ENCODE peak calls at places on chromosome 10, in eight cellular contexts. V is lower lobe of right lung, Y is A549, K is heart left ventricle, O is astrocyte of the spinal cord, X is thoracic aorta, P is SK-N-SH, M is AG09309. I is an unnamed sample.

GRCh38 chr10:79910344-79910743 is 38.6 kb downstream of the SFTPD start:
- DNase-seq in V (no peak), Y (no peak), K (no peak), O (no peak), X (no peak), P (no peak), M (no peak), I (no peak)

GRCh38 chr10:77093126-77093525 is 544.5 kb downstream of the KCNMA1 start:
- DNase-seq in V (no peak), Y (no peak), K (no peak), O (no peak), X (no peak), P (no peak), M (no peak), I (no peak)

GRCh38 chr10:63227207-63227895 is 94.2 kb downstream of the NRBF2 start:
- DNase-seq in V (no peak), Y (no peak), K (no peak), O (no peak), X (no peak), P (no peak), M (no peak), I (peak; percentile 13)

GRCh38 chr10:22649977-22650376 is 64.4 kb downstream of the PIP4K2A start:
- DNase-seq in V (no peak), Y (no peak), K (no peak), O (no peak), X (no peak), P (no peak), M (no peak), I (no peak)

GRCh38 chr10:61812920-61813319 is 88.6 kb upstream of the ARID5B start:
- DNase-seq in V (no peak), Y (no peak), K (no peak), O (no peak), X (no peak), P (no peak), M (no peak), I (no peak)

GRCh38 chr10:130221456-130222375 is 85.5 kb downstream of the GLRX3 start:
- DNase-seq in V (no peak), Y (no peak), K (no peak), O (no peak), X (no peak), P (no peak), M (no peak), I (no peak)

GRCh38 chr10:129744896-129745750 is 219.0 kb downstream of the EBF3 start:
- DNase-seq in V (no peak), Y (no peak), K (no peak), O (no peak), X (no peak), P (no peak), M (no peak), I (no peak)

GRCh38 chr10:4371691-4372295 is 454.2 kb upstream of the AKR1E2 start:
- DNase-seq in V (no peak), Y (no peak), K (no peak), O (peak; percentile 83), X (no peak), P (no peak), M (no peak), I (no peak)

GRCh38 chr10:84054743-84055142 is 84.6 kb upstream of the GHITM start:
- DNase-seq in V (no peak), Y (no peak), K (no peak), O (no peak), X (no peak), P (no peak), M (no peak), I (no peak)

GRCh38 chr10:131816941-131817700 is 83.7 kb upstream of the PPP2R2D start:
- DNase-seq in V (no peak), Y (no peak), K (no peak), O (no peak), X (no peak), P (peak; percentile 6), M (no peak), I (no peak)

GRCh38 chr10:70106958-70107791 is 25.4 kb downstream of the AIFM2 start:
- DNase-seq in V (no peak), Y (no peak), K (no peak), O (no peak), X (no peak), P (peak; percentile 67), M (no peak), I (no peak)

GRCh38 chr10:84543077-84543476 is 214.7 kb downstream of the CCSER2 start:
- DNase-seq in V (no peak), Y (no peak), K (no peak), O (no peak), X (no peak), P (peak; percentile 80), M (no peak), I (no peak)

GRCh38 chr10:132204078-132204780 is 17.5 kb downstream of the DPYSL4 start:
- DNase-seq in V (peak; percentile 37), Y (no peak), K (peak; percentile 19), O (no peak), X (no peak), P (no peak), M (no peak), I (no peak)

GRCh38 chr10:88974012-88974411 is 16.6 kb upstream of the FAS start:
- DNase-seq in V (no peak), Y (no peak), K (no peak), O (peak; percentile 34), X (no peak), P (no peak), M (no peak), I (peak; percentile 48)

GRCh38 chr10:89428873-89429272 is 14.5 kb downstream of the IFIT5 start:
- DNase-seq in V (no peak), Y (no peak), K (no peak), O (no peak), X (no peak), P (no peak), M (no peak), I (peak; percentile 36)

GRCh38 chr10:89458289-89458688 is 43.9 kb downstream of the IFIT5 start:
- DNase-seq in V (no peak), Y (no peak), K (no peak), O (peak; percentile 76), X (no peak), P (no peak), M (no peak), I (peak; percentile 61)

GRCh38 chr10:8726087-8726486 is 671.6 kb downstream of the GATA3 start:
- DNase-seq in V (no peak), Y (no peak), K (no peak), O (no peak), X (no peak), P (no peak), M (no peak), I (no peak)

GRCh38 chr10:51076442-51076841 is 2.2 kb downstream of the PRKG1 start:
- DNase-seq in V (no peak), Y (no peak), K (no peak), O (no peak), X (no peak), P (no peak), M (no peak), I (no peak)
- H3K4me3 ChIP-seq in V (peak overlapping the region; percentile 66), Y (no peak overlapping the region), K (peak overlapping the region; percentile 71), O (no peak overlapping the region), X (peak overlapping the region; percentile 80), P (peak overlapping the region; percentile 57), M (no peak overlapping the region), I (no peak overlapping the region)

DNA sequence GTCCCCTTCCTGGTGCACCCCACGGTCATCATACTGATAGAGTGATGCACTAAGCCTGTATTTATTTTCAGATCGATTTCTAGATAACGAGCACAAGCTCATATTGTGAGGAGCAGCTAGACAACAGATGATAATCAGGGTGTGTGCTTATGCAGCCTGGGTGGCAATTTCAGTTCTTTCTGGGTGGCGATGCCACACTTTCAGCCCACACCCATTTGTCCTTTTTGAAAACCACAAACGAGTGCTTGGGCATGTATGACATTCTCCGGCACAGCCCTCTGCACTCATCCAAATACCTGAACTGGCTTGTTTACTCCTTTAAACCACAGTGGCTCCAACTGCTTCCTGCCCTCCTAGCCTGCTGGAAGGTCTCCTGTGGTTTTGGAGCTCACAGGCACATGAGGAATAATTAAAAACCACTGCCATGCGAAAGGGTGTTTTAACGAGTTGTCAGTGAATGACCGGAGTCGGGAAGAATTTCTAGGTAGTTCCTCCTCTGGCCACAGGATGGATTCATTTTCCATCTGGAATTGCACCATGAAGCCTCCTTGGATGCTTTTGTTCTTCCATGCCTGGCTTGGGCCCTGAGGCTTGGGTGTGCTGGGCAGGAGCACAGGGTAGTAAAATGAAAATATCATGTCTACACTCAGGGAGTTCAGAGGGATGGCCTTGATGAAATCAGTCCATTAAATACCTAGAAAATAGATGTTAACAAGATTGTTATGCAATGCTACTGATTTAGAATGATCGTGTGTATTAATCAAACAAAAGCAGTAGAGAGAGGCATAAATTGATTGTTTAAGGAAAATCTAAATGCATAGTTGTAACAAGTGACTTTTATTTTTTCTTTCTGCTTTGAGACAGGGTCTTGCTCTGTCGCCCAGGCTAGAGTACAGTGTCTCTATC is 52.4 kb upstream of the ITGB1 start:
- DNase-seq in V (no peak), Y (peak; percentile 75), K (no peak), O (peak; percentile 83), X (no peak), P (peak; percentile 46), M (peak; percentile 95), I (peak; percentile 75)
- TF ChIP-seq CTCF in V (peak; percentile 35), Y (peak; percentile 56), K (no peak), O (peak; percentile 57), X (no peak), P (peak; percentile 58), M (peak; percentile 60), I (peak; percentile 67)

GRCh38 chr10:11146402-11147171 is 128.9 kb downstream of the CELF2 start:
- DNase-seq in V (no peak), Y (no peak), K (no peak), O (no peak), X (no peak), P (peak; percentile 37), M (no peak), I (peak; percentile 48)

GRCh38 chr10:11148638-11149037 is 131.0 kb downstream of the CELF2 start:
- DNase-seq in V (no peak), Y (no peak), K (no peak), O (no peak), X (no peak), P (no peak), M (no peak), I (no peak)

GRCh38 chr10:11149499-11149898 is 131.8 kb downstream of the CELF2 start:
- DNase-seq in V (peak; percentile 54), Y (no peak), K (no peak), O (no peak), X (no peak), P (no peak), M (no peak), I (no peak)

GRCh38 chr10:11147723-11148122 is 130.1 kb downstream of the CELF2 start:
- DNase-seq in V (peak; percentile 56), Y (no peak), K (peak; percentile 59), O (no peak), X (no peak), P (no peak), M (no peak), I (no peak)

GRCh38 chr10:11148131-11148530 is 130.5 kb downstream of the CELF2 start:
- DNase-seq in V (no peak), Y (no peak), K (no peak), O (no peak), X (no peak), P (no peak), M (no peak), I (no peak)
- H3K4me3 ChIP-seq in V (no peak overlapping the region), Y (no peak overlapping the region), K (no peak overlapping the region), O (no peak overlapping the region), X (no peak overlapping the region), P (no peak overlapping the region), M (no peak overlapping the region), I (no peak overlapping the region)

DNA sequence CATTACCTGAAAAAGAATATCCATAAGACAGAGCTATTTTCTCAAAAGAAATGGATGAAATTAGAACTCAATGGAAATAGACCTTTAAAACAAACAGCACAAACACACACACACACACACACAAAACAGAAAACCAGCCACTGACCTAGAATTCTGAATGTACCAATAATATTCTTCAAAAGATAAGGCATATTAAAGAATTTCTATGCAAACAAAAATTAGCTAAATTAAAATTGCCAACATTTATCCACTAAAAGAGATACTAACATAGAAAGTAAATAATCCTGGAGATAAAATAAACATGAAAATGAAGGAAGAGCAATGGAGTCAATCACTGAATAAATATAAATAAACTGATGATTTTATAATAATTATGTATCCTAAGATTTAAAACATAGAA is 431.2 kb downstream of the SH2D4B start:
- DNase-seq in V (no peak), Y (no peak), K (no peak), O (no peak), X (no peak), P (no peak), M (no peak), I (no peak)
- TF ChIP-seq CTCF in V (no peak), Y (no peak), K (no peak), O (no peak), X (no peak), P (no peak), M (no peak), I (no peak)